ENCODE peak calls at places on chromosomes 5 and 9, in six cellular contexts. X is left ventricle myocardium inferior, U is breast epithelium, S is tibial artery, R is right atrium auricular region, Q is A549. V is an unnamed sample. For H3K4me1, the result is how much of the 10 kb centered on the place peaks cover.

GRCh38 chr9:131214457-131214856 is 61.9 kb downstream of the FAM78A start:
- DNase-seq in X (no peak), U (no peak), S (no peak), R (no peak), Q (no peak), V (no peak)

GRCh38 chr5:161572914-161573313 is 26.4 kb upstream of the GABRB2 start:
- DNase-seq in X (no peak), U (no peak), S (no peak), R (no peak), Q (no peak), V (no peak)

GRCh38 chr9:18245911-18246310 is 228.0 kb upstream of the ADAMTSL1 start:
- DNase-seq in X (no peak), U (no peak), S (no peak), R (no peak), Q (no peak), V (no peak)

GRCh38 chr5:145130996-145131395 is 704.1 kb downstream of the PRELID2 start:
- DNase-seq in X (no peak), U (no peak), S (no peak), R (no peak), Q (no peak), V (no peak)

GRCh38 chr9:70949239-70949638 is 172.2 kb downstream of the TRPM3 start:
- DNase-seq in X (no peak), U (no peak), S (no peak), R (no peak), Q (no peak), V (no peak)

GRCh38 chr9:18632624-18633407 is 158.9 kb downstream of the ADAMTSL1 start:
- DNase-seq in X (no peak), U (no peak), S (peak), R (no peak), Q (peak), V (peak)

GRCh38 chr5:118603278-118603677 is 385.1 kb downstream of the DTWD2 start:
- DNase-seq in X (no peak), U (no peak), S (no peak), R (no peak), Q (no peak), V (no peak)

GRCh38 chr9:113574381-113575262 is 111.1 kb downstream of the RGS3 start:
- DNase-seq in X (peak), U (peak), S (peak), R (no peak), Q (no peak), V (peak)

GRCh38 chr5:160083501-160083900 is 35.7 kb downstream of the PWWP2A start:
- DNase-seq in X (no peak), U (no peak), S (no peak), R (no peak), Q (peak), V (no peak)

GRCh38 chr5:148418511-148418910 is 34.8 kb downstream of the FBXO38 start:
- DNase-seq in X (no peak), U (no peak), S (no peak), R (no peak), Q (no peak), V (no peak)

GRCh38 chr9:134172198-134173126 is 8.1 kb upstream of the RNU6ATAC start:
- DNase-seq in X (peak), U (no peak), S (no peak), R (no peak), Q (no peak), V (no peak)

GRCh38 chr9:14993891-14994554 is 83.8 kb upstream of the FREM1 start:
- DNase-seq in X (no peak), U (no peak), S (no peak), R (no peak), Q (no peak), V (no peak)

GRCh38 chr9:99419099-99419498 is 197.0 kb downstream of the SEC61B start:
- DNase-seq in X (no peak), U (no peak), S (no peak), R (no peak), Q (no peak), V (no peak)

GRCh38 chr9:114007991-114008666 is 70.0 kb downstream of the AMBP start:
- DNase-seq in X (no peak), U (peak), S (peak), R (peak), Q (no peak), V (peak)

GRCh38 chr9:6354072-6354686 is 26.0 kb downstream of the TPD52L3 start:
- DNase-seq in X (no peak), U (no peak), S (no peak), R (no peak), Q (peak), V (no peak)

GRCh38 chr9:91776409-91777365 is 173.3 kb downstream of the ROR2 start:
- DNase-seq in X (no peak), U (no peak), S (no peak), R (no peak), Q (no peak), V (no peak)

DNA sequence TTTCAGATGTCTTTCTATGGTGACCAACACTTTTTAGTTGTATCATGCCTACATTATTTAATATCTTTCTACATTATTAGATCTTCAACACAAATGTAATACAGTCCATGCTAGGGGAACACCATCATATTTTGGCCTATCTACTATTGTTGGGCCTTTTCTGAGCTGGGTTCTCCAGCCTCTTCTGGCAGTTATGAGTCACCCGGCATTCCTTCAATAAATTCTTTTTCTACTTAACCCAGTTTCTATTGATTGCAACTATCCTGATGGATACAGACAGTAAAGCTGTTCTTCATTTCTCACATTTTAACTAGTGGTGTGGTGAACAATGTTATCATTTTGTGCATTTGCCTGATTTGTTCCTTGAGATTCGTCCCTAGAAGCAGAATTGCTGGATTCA is 529.3 kb downstream of the BNC2 start:
- DNase-seq in X (no peak), U (no peak), S (no peak), R (no peak), Q (no peak), V (no peak)
- H3K4me1 ChIP-seq in X (under half), U (under half), S (under half), R (under half), Q (half or more), V (under half)

DNA sequence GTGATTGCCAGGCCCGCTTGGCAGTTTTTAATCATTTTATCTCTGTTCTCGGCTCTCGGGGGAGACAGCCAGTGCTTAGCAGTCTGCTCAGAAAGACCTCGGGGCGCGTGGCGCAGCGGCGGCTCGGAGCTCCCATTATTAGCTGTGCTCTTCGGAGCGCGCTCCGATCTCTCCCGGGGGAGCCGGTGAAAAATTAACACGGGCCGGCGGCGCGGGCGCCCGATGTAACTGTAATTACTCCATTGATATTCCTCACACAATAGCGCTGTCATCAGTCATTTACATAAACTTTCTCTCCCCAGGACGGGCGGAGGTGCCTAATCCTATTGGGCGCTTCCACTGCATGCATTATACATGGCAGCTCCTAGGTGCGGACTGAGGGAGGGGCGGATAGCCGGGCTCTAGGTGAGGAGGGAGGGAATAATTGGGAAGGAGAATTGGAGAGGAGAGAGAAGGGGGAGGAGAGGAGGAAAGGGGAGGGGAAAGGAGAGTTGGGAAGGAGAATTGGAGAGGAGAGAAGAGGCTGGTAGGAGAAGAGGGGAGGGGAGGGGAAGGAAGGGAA is 24.9 kb downstream of the LMX1B start:
- DNase-seq in X (no peak), U (no peak), S (no peak), R (no peak), Q (no peak), V (no peak)
- H3K4me3 ChIP-seq in X (peak), U (peak), S (no peak), R (peak), Q (no peak), V (no peak)

GRCh38 chr5:135993248-135993893 is 35.4 kb upstream of the TGFBI start:
- DNase-seq in X (no peak), U (no peak), S (no peak), R (no peak), Q (peak), V (no peak)

GRCh38 chr5:135996611-135997010 is 32.2 kb upstream of the TGFBI start:
- DNase-seq in X (no peak), U (no peak), S (no peak), R (no peak), Q (no peak), V (no peak)

GRCh38 chr5:135995979-135996378 is 32.8 kb upstream of the TGFBI start:
- DNase-seq in X (no peak), U (no peak), S (no peak), R (no peak), Q (no peak), V (no peak)

GRCh38 chr5:135991381-135991907 is 36.7 kb upstream of the LECT2 start:
- DNase-seq in X (no peak), U (no peak), S (no peak), R (no peak), Q (no peak), V (no peak)

DNA sequence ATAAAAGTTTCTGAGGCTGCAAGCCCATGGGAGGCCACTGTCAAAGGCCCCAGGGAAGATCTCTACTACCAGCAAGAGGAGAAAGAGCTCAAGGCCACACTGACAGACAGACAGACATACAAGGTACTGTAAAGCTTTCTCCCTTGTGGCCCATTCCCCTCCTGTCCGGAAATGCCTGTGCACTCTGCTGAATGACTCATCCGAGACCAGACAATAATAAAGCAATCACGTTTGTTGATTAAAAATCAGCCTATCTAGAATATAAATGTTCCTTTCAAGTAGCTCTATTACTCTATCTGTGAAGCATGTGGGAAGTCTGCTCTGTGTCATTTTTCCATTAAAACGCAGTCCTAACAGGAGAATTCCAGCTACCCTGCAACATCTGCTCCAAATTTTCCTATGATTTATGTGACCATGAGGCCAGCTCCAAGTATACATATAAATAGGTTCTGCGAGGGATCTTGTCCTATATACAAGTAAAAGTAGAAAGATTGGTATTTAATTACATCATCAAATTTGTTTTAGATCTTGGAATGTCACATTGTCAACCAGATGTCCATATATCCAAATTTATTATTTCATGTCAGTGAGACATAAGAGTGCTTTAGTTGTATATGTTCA is 34.8 kb upstream of the TGFBI start:
- DNase-seq in X (no peak), U (no peak), S (no peak), R (no peak), Q (peak), V (no peak)
- H3K27ac ChIP-seq in X (peak), U (peak), S (peak), R (peak), Q (peak), V (no peak)

GRCh38 chr5:170523129-170523497 is 19.3 kb downstream of the KCNIP1 start:
- DNase-seq in X (no peak), U (no peak), S (no peak), R (no peak), Q (no peak), V (no peak)
- H3K4me1 ChIP-seq in X (under half), U (under half), S (under half), R (under half), Q (under half), V (under half)